ENCODE peak calls at places on chromosomes 13 and 19, in eight cellular contexts. Z, O, N, H, F, W, Y and P are unnamed samples.

GRCh38 chr13:79543883-79544282 is 62.9 kb downstream of the NDFIP2 start:
- DNase-seq in Z (no peak), O (no peak), N (no peak), H (no peak), F (no peak), W (no peak), Y (no peak), P (no peak)

GRCh38 chr13:110027470-110028240 is 241.3 kb upstream of the IRS2 start:
- DNase-seq in Z (no peak), O (no peak), N (no peak), H (no peak), F (no peak), W (no peak), Y (no peak), P (no peak)

GRCh38 chr19:56725829-56726424 is 54.4 kb upstream of the ZNF835 start:
- DNase-seq in Z (no peak), O (no peak), N (no peak), H (no peak), F (no peak), W (no peak), Y (no peak), P (no peak)

GRCh38 chr19:13055213-13056051 is 47.2 kb downstream of the LYL1 start:
- DNase-seq in Z (no peak), O (peak; percentile 55), N (peak; percentile 69), H (no peak), F (peak; percentile 91), W (no peak), Y (peak; percentile 75), P (peak; percentile 61)

GRCh38 chr13:30224732-30225131 is 82.6 kb downstream of the KATNAL1 start:
- DNase-seq in Z (peak; percentile 6), O (no peak), N (no peak), H (no peak), F (no peak), W (no peak), Y (no peak), P (no peak)

GRCh38 chr13:99028890-99029289 is 51.0 kb upstream of the DOCK9 start:
- DNase-seq in Z (no peak), O (no peak), N (peak; percentile 45), H (peak; percentile 54), F (no peak), W (no peak), Y (peak; percentile 16), P (peak; percentile 27)

GRCh38 chr19:4811328-4812131 is 20.0 kb downstream of the TICAM1 start:
- DNase-seq in Z (peak; percentile 49), O (peak; percentile 44), N (peak; percentile 89), H (peak; percentile 81), F (peak; percentile 82), W (peak; percentile 68), Y (peak; percentile 72), P (peak; percentile 85)

GRCh38 chr19:42369433-42370067 is 20.5 kb downstream of the CNFN start:
- DNase-seq in Z (no peak), O (no peak), N (no peak), H (no peak), F (no peak), W (no peak), Y (no peak), P (no peak)

GRCh38 chr19:50728084-50728737 is 5.0 kb downstream of the CLEC11A start:
- DNase-seq in Z (no peak), O (no peak), N (peak; percentile 97), H (peak; percentile 82), F (peak; percentile 71), W (peak; percentile 98), Y (peak; percentile 95), P (no peak)

GRCh38 chr13:101149735-101150380 is 266.4 kb downstream of the NALCN start:
- DNase-seq in Z (peak; percentile 3), O (no peak), N (peak; percentile 49), H (no peak), F (no peak), W (peak; percentile 28), Y (peak; percentile 62), P (no peak)

GRCh38 chr19:33797821-33798633 is 1.4 kb downstream of the KCTD15 start:
- DNase-seq in Z (peak; percentile 67), O (no peak), N (peak; percentile 41), H (no peak), F (no peak), W (peak; percentile 81), Y (peak; percentile 88), P (peak; percentile 47)

GRCh38 chr19:18340990-18341868 is 831 bp downstream of the PGPEP1 start:
- DNase-seq in Z (no peak), O (no peak), N (no peak), H (peak; percentile 74), F (peak; percentile 66), W (peak; percentile 29), Y (peak; percentile 39), P (peak; percentile 66)

GRCh38 chr13:111344471-111345191 is 24.2 kb downstream of the TEX29 start:
- DNase-seq in Z (no peak), O (no peak), N (no peak), H (no peak), F (peak; percentile 46), W (peak; percentile 86), Y (peak; percentile 91), P (peak; percentile 77)
- TF ChIP-seq CTCF in Z (no peak), O (no peak), N (peak; percentile 41), H (no peak), F (no peak), W (peak; percentile 41), Y (peak; percentile 70), P (no peak)

GRCh38 chr13:27404680-27405079 is 19.7 kb upstream of the GTF3A start:
- DNase-seq in Z (no peak), O (no peak), N (no peak), H (no peak), F (no peak), W (no peak), Y (no peak), P (no peak)

GRCh38 chr13:27406178-27406939 is 18.1 kb upstream of the GTF3A start:
- DNase-seq in Z (peak; percentile 41), O (no peak), N (peak; percentile 30), H (no peak), F (no peak), W (peak; percentile 35), Y (peak; percentile 31), P (no peak)

GRCh38 chr13:27403727-27404385 is 20.6 kb upstream of the GTF3A start:
- DNase-seq in Z (no peak), O (no peak), N (no peak), H (no peak), F (no peak), W (no peak), Y (no peak), P (no peak)

GRCh38 chr13:27403252-27403678 is 21.2 kb upstream of the GTF3A start:
- DNase-seq in Z (no peak), O (no peak), N (no peak), H (no peak), F (no peak), W (peak; percentile 48), Y (peak; percentile 61), P (no peak)

DNA sequence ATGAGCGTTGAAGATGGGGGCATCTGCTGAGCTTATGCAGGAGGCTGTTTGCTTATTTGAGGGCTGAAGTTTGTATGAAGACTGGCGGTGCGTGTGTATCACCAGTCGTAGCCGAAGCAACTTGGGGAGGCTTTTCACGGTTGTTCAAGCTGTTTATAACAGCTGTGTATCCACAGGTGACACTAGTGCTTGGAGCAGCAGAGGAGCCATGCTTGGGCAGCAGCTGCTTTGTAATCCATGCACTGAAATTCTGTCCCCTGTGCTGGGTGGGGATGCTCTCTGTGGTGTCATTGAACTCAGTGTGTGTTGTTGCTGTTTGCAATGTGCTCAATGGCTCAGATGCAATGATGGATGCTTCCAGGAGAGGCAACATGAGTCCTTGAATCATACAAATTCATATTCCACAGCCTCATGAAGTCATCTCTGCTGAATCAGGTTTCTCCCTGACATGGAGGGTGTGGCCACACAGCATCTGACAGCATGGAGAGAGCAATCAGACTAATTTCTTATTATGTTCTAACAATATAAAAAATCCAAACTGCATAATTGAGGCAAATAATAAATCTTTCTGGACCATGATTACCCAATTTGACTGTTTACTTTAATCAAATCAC is 18.8 kb upstream of the GTF3A start:
- DNase-seq in Z (no peak), O (no peak), N (no peak), H (no peak), F (no peak), W (no peak), Y (no peak), P (no peak)
- H3K4me1 ChIP-seq in Z (no peaks in the 10 kb centered on the region), O (peaks cover 5% of the 10 kb centered on the region), N (peaks cover 16% of the 10 kb centered on the region), H (no peaks in the 10 kb centered on the region), F (no peaks in the 10 kb centered on the region), W (peaks cover 6% of the 10 kb centered on the region), Y (peaks cover 9% of the 10 kb centered on the region), P (peaks cover 5% of the 10 kb centered on the region)

DNA sequence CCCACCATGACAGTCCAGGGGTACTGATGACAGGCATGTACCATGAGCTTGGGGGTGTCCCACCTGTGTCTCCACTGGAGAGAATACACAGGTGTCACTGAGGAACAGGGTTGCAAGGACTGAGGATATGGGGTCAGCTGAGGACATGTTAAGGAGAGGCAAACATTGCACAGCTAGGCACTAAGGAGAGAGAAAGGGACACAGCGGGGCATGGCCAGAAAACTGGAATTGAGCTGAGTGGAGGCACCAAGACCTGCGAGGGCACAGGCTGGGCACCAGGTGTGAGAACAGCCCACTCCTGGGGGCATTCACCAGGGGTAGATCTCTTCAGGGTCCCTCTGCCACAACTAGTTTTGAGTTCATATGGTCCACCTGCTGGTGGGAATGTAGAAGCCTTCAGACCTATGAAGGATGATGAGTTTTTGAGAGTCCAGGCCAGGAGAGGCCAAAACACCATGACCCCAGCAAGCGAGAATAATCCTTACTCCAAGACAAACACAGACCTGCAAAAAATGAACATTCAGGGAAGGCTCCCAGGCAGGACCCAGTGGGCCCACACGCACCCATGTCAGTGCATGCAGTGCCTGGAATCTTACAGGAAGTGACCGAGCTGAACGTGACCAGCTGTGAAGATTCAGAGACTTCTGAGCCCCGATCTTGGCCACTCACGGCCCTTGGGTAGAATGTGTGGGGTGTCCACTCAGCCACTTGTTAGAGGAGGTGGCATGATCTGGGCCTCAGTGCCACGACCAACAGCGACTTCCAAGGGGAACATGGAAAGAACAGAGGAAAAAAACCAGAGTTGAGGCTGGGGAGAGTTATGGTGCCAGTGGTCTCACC is 1.4 kb upstream of the ZNF584 start:
- DNase-seq in Z (no peak), O (no peak), N (no peak), H (no peak), F (no peak), W (no peak), Y (peak; percentile 45), P (no peak)
- TF ChIP-seq CTCF in Z (peak; percentile 35), O (no peak), N (peak; percentile 45), H (no peak), F (no peak), W (peak; percentile 40), Y (peak; percentile 43), P (no peak)

GRCh38 chr19:2547033-2547680 is 71.2 kb downstream of the GADD45B start:
- DNase-seq in Z (no peak), O (no peak), N (no peak), H (no peak), F (no peak), W (no peak), Y (no peak), P (no peak)

GRCh38 chr19:2547721-2548120 is 71.8 kb downstream of the GADD45B start:
- DNase-seq in Z (no peak), O (no peak), N (no peak), H (no peak), F (no peak), W (no peak), Y (no peak), P (no peak)

GRCh38 chr19:2548966-2549365 is 73.0 kb downstream of the GADD45B start:
- DNase-seq in Z (no peak), O (no peak), N (no peak), H (no peak), F (no peak), W (no peak), Y (no peak), P (no peak)

GRCh38 chr19:2544576-2545415 is 68.9 kb downstream of the GADD45B start:
- DNase-seq in Z (no peak), O (no peak), N (no peak), H (no peak), F (no peak), W (no peak), Y (no peak), P (no peak)

GRCh38 chr19:2546128-2547032 is 70.5 kb downstream of the GADD45B start:
- DNase-seq in Z (no peak), O (peak; percentile 85), N (no peak), H (no peak), F (peak; percentile 96), W (peak; percentile 86), Y (peak; percentile 90), P (peak; percentile 64)
- H3K4me1 ChIP-seq in Z (peaks cover 52% of the 10 kb centered on the region), O (peaks cover 46% of the 10 kb centered on the region), N (peaks cover 9% of the 10 kb centered on the region), H (peaks cover 15% of the 10 kb centered on the region), F (no peaks in the 10 kb centered on the region), W (peaks cover 41% of the 10 kb centered on the region), Y (peaks cover 28% of the 10 kb centered on the region), P (peaks cover 33% of the 10 kb centered on the region)